ENCODE peak calls at places on chromosome 21, in six cellular contexts. M is Kasumi-1, W is myocyte, I is AG08396, F is EL, Y is Peyer's patch. C is an unnamed sample.
A peak's percentile ranks its signal among the peaks of the same experiment; 100 is the strongest.

GRCh38 chr21:40130476-40130875 is 263.2 kb downstream of the PCP4 start:
- DNase-seq in M (no peak), W (no peak), I (no peak), F (no peak), Y (no peak), C (no peak)

GRCh38 chr21:45136927-45137611 is 62.7 kb downstream of the ADARB1 start:
- DNase-seq in M (peak; percentile 85), W (peak; percentile 91), I (peak; percentile 89), F (peak; percentile 85), Y (peak; percentile 84), C (peak; percentile 93)

GRCh38 chr21:32894321-32894720 is 122.8 kb upstream of the PAXBP1 start:
- DNase-seq in M (no peak), W (no peak), I (no peak), F (no peak), Y (no peak), C (no peak)

GRCh38 chr21:35084869-35085268 is 35.8 kb upstream of the RUNX1 start:
- DNase-seq in M (no peak), W (peak; percentile 71), I (peak; percentile 56), F (peak; percentile 95), Y (no peak), C (peak; percentile 70)

GRCh38 chr21:34020005-34020847 is 53.2 kb upstream of the MRPS6 start:
- DNase-seq in M (peak; percentile 45), W (peak; percentile 99), I (no peak), F (no peak), Y (no peak), C (no peak)

GRCh38 chr21:45333583-45334121 is 46.0 kb upstream of the POFUT2 start:
- DNase-seq in M (no peak), W (no peak), I (no peak), F (no peak), Y (peak; percentile 33), C (peak; percentile 81)

GRCh38 chr21:39373634-39374033 is 24.7 kb upstream of the HMGN1 start:
- DNase-seq in M (peak; percentile 69), W (peak; percentile 36), I (no peak), F (peak; percentile 47), Y (no peak), C (peak; percentile 56)

GRCh38 chr21:29771491-29772066 is 168.2 kb downstream of the GRIK1 start:
- DNase-seq in M (no peak), W (no peak), I (no peak), F (no peak), Y (no peak), C (no peak)

GRCh38 chr21:17159697-17160096 is 353.1 kb upstream of the CXADR start:
- DNase-seq in M (no peak), W (no peak), I (no peak), F (no peak), Y (no peak), C (no peak)

GRCh38 chr21:34614443-34614692 is 545 bp downstream of the RCAN1 start:
- DNase-seq in M (no peak), W (no peak), I (no peak), F (no peak), Y (no peak), C (no peak)

C was measured in astrocyte of the hippocampus.